ENCODE peak calls at places on chromosomes 13 and 19, in four cellular contexts. W, V, O and C are unnamed samples.

GRCh38 chr13:20193924-20194631 is 1.3 kb upstream of the GJB2 start:
- DNase-seq in O (no peak), W (no peak), V (no peak), C (no peak)

GRCh38 chr13:29883941-29884518 is 33.6 kb upstream of the UBL3 start:
- DNase-seq in W (no peak), V (no peak), O (no peak), C (no peak)

GRCh38 chr13:40692946-40693345 is 26.5 kb upstream of the FOXO1 start:
- DNase-seq in V (no peak), O (no peak), W (peak; percentile 19), C (no peak)

GRCh38 chr19:46378268-46378667 is 31.4 kb downstream of the PPP5C start:
- DNase-seq in W (peak; percentile 27), O (no peak), V (no peak), C (no peak)

GRCh38 chr19:46351241-46352041 is 4.6 kb downstream of the PPP5C start:
- DNase-seq in V (no peak), W (peak; percentile 63), O (peak; percentile 17), C (no peak)

GRCh38 chr19:47363758-47364529 is 14.8 kb downstream of the DHX34 start:
- DNase-seq in V (no peak), W (peak; percentile 20), O (no peak), C (no peak)

GRCh38 chr13:62879071-62879470 is 1463.4 kb upstream of the PCDH20 start:
- DNase-seq in W (peak; percentile 12), V (no peak), O (no peak), C (no peak)

GRCh38 chr19:11931051-11931450 is 6.1 kb downstream of the ZNF700 start:
- DNase-seq in V (no peak), O (no peak), W (peak; percentile 34), C (no peak)

GRCh38 chr19:49856574-49857021 is 5.6 kb downstream of the PTOV1 start:
- DNase-seq in V (no peak), O (no peak), W (no peak), C (no peak)

GRCh38 chr13:108402850-108403249 is 133.3 kb downstream of the TNFSF13B start:
- DNase-seq in V (no peak), W (no peak), O (no peak), C (no peak)

GRCh38 chr13:53254495-53254894 is 225.9 kb downstream of the OLFM4 start:
- DNase-seq in W (no peak), V (no peak), O (no peak), C (no peak)

GRCh38 chr19:7191946-7192691 is 102.1 kb downstream of the INSR start:
- DNase-seq in W (no peak), O (peak; percentile 27), V (no peak), C (peak; percentile 50)

GRCh38 chr13:99501952-99502310 is 659 bp downstream of the TM9SF2 start:
- DNase-seq in W (peak; percentile 5), V (no peak), O (no peak), C (peak; percentile 29)

GRCh38 chr19:14517446-14517839 is 754 bp downstream of the DNAJB1 start:
- DNase-seq in W (no peak), V (no peak), O (no peak), C (no peak)

GRCh38 chr13:62537593-62537992 is 1121.9 kb upstream of the PCDH20 start:
- DNase-seq in O (no peak), W (no peak), V (no peak), C (no peak)

GRCh38 chr19:1446713-1447564 is 3.0 kb upstream of the APC2 start:
- DNase-seq in V (no peak), O (no peak), W (no peak), C (peak; percentile 41)

GRCh38 chr13:61954092-61954491 is 538.4 kb upstream of the PCDH20 start:
- DNase-seq in V (no peak), O (no peak), W (no peak), C (no peak)

GRCh38 chr13:24244802-24245201 is 64.6 kb upstream of the C1QTNF9 start:
- DNase-seq in V (no peak), O (no peak), W (no peak), C (no peak)

GRCh38 chr13:42078113-42078769 is 29.8 kb downstream of the DGKH start:
- DNase-seq in V (no peak), W (no peak), O (no peak), C (no peak)
- TF ChIP-seq CTCF in V (no peak), W (no peak), O (no peak), C (no peak)

DNA sequence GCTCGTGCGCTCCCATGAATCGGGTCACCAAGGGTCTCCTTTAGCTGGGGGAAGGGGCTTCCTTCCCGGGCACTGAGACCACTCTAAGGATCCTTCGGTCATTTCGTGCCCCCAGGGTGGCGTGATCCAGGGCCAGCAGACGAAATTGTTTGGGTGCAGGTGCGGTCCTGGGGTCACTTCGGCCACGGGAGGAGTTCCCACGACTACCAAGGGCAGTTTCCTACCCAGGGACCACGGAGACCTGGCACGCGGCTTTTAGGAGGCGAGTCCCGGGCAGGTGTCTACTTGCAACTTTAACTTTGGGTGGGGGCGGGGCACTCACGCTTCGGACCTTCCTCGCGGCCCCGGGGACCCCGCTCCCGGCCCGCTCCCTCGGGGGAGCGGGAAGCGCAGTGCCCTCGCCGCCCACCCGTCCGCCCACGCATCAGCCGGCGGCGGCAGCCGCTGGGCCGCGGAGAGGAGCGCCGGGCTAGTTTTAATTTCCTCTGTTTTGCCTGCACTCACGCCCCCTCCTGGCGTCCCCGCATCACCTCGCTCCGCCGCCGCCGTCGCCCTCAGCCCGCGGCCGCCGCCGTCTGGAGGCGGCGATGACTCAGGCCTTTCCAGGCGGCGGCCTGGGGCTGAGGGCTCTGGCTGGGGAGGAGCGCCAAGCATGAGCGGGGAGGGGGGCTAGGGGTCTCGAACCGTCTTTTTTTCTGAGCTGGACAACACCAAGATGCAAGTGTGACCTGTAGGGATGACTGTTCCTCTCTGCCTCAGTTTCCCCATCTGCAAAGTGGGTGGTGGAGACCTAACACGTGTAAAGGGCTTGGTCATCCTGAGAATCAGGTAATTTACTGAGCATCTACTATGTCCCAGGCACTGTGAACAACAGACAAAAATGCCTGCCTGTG is 21.8 kb downstream of the OLFM2 start:
- DNase-seq in W (peak; percentile 72), O (peak; percentile 79), V (peak; percentile 37), C (peak; percentile 76)
- TF ChIP-seq CTCF in W (peak; percentile 43), O (peak; percentile 63), V (no peak), C (peak; percentile 45)

GRCh38 chr19:52296773-52297600 is at the start of gene ZNF480:
- DNase-seq in O (peak; percentile 87), V (peak; percentile 72), W (peak; percentile 60), C (peak; percentile 87)
- TF ChIP-seq CTCF in O (no peak), V (no peak), W (peak; percentile 41), C (no peak)

GRCh38 chr19:45169602-45170001 is 8.4 kb downstream of the TRAPPC6A start:
- DNase-seq in O (no peak), V (no peak), W (no peak), C (no peak)

GRCh38 chr19:45170146-45171106 is 7.6 kb downstream of the TRAPPC6A start:
- DNase-seq in O (no peak), W (no peak), V (no peak), C (no peak)

GRCh38 chr19:45166723-45167252 is 6.0 kb upstream of the NKPD1 start:
- DNase-seq in W (no peak), V (no peak), O (no peak), C (no peak)

GRCh38 chr19:45171211-45171623 is 6.8 kb downstream of the TRAPPC6A start:
- DNase-seq in O (no peak), W (no peak), V (no peak), C (no peak)

DNA sequence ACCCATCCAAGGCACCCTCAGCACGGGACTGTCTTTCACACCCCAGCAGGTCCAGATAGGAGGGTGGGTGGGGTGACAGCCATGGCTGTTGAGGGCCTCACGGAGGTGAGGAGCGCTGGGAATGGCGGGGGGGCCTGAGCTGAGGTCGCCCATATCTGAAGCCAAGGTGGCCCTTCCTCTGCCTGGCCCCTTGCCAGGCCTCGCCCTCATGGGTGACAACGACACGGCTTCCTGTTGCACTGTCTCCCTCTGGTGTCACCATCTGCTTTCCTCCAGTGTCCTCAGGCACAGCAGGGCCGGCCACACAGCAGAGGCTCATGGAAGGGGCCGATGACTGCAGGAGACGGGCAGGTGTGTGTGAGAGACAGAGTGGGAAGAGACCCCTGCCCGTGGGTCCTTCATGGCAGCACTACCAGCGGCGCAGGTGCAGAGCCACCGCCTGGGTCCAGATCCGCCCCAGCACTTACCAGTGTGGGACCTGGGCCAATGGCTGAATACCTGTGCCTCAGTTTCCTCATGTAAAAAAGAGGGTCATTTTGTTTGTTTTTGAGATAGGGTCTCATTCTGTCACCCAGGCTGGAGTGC is 8.1 kb upstream of the NKPD1 start:
- DNase-seq in V (no peak), O (no peak), W (no peak), C (no peak)
- TF ChIP-seq CTCF in V (no peak), O (no peak), W (no peak), C (no peak)

DNA sequence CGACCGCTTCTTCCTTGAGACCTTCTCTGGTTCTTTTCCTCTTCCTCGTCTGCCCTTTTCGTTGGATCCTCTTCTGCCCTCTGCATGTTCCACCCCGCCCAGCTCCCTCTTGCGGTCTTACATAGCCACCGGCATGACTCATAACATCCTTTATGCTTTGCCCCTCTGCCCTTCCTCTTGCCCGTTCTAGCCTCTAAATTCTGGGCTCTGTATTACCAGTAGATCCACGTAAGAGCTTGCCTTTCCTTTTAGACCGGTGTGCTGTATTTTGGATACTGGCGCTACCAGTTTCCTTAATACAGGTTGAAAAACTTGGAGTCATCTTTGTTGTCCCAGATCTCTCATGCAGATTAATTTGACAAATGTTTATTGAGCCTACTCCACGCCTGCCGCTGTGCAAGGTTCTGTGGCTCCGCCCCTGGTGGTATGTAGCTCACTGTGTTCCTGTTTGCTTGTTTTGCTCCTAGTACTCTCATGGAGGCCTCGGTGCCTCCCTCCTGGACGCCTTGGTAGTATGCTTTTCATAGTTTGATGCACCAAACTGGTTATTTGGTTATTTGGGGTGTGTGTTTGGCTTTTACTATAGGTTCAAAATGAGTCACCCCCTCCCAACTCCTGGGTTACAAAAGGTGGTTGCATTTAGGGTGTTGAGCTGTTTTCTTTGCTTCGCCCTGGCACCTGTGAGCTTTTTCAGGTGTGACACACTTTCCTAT is 1.7 kb downstream of the GTF3A start:
- DNase-seq in V (no peak), O (peak; percentile 68), W (peak; percentile 63), C (peak; percentile 70)
- TF ChIP-seq CTCF in V (no peak), O (peak; percentile 43), W (peak; percentile 66), C (peak; percentile 29)

GRCh38 chr13:76885203-76886004 is 801 bp downstream of the KCTD12 start:
- DNase-seq in V (peak; percentile 28), W (peak; percentile 67), O (peak; percentile 40), C (peak; percentile 28)

GRCh38 chr13:76886005-76886291 is 257 bp downstream of the KCTD12 start:
- DNase-seq in O (no peak), W (no peak), V (no peak), C (no peak)

GRCh38 chr13:76884571-76885202 is 1.5 kb downstream of the KCTD12 start:
- DNase-seq in V (no peak), W (no peak), O (no peak), C (no peak)

GRCh38 chr13:76887070-76887563 is 912 bp upstream of the KCTD12 start:
- DNase-seq in V (no peak), O (no peak), W (no peak), C (no peak)

GRCh38 chr13:76886292-76887061 is at the start of gene KCTD12:
- DNase-seq in W (peak; percentile 69), O (peak; percentile 73), V (peak; percentile 44), C (peak; percentile 53)
- TF ChIP-seq CTCF in W (peak; percentile 22), O (no peak), V (no peak), C (no peak)

GRCh38 chr13:33606692-33607091 is 211.3 kb upstream of the RFC3 start:
- DNase-seq in V (no peak), W (no peak), O (no peak), C (no peak)
- TF ChIP-seq CTCF in V (no peak), W (peak; percentile 40), O (no peak), C (no peak)